ENCODE peak calls at places on chromosome 16, in seven cellular contexts. G is left cardiac atrium; H is RWPE2; C is activated T-cell treated with anti-CD3 and anti-CD28 coated beads, Interleukin-2, amount 50 U/mL, for 72 hours; J is HCT116; S is activated CD4-positive, alpha-beta T cell treated with anti-CD3 and anti-CD28 coated beads for 36 hours; A is upper lobe of right lung. Z is an unnamed sample.

GRCh38 chr16:2224183-2224486 is 744 bp downstream of the E4F1 start:
- ATAC-seq in A (no peak), H (no peak), C (peak; percentile 1), G (no peak), S (no peak), J (no peak), Z (no peak)

GRCh38 chr16:88731699-88732098 is 25.4 kb downstream of the CTU2 start:
- ATAC-seq in H (peak; percentile 28), S (no peak), J (peak; percentile 41), G (no peak), C (no peak), A (peak; percentile 2), Z (no peak)

GRCh38 chr16:69160192-69160591 is 26.8 kb upstream of the SNTB2 start:
- ATAC-seq in J (no peak), C (no peak), A (no peak), H (no peak), S (no peak), G (no peak), Z (no peak)

GRCh38 chr16:4664538-4665418 is 28.6 kb upstream of the NUDT16L1 start:
- ATAC-seq in J (no peak), C (peak; percentile 63), H (peak; percentile 75), G (peak; percentile 20), A (peak; percentile 43), S (peak; percentile 53), Z (no peak)

GRCh38 chr16:4888428-4889135 is 41.3 kb downstream of the UBN1 start:
- ATAC-seq in J (no peak), A (no peak), H (no peak), G (no peak), S (no peak), C (no peak), Z (no peak)

GRCh38 chr16:29891525-29892457 is 7.6 kb downstream of the SEZ6L2 start:
- ATAC-seq in H (no peak), J (no peak), G (no peak), C (no peak), A (peak; percentile 83), S (no peak), Z (no peak)

GRCh38 chr16:50478021-50478772 is 70.0 kb upstream of the NKD1 start:
- ATAC-seq in C (no peak), S (no peak), H (no peak), A (peak; percentile 17), G (no peak), J (no peak), Z (no peak)

GRCh38 chr16:18983565-18984424 is at the start of gene TMC7:
- ATAC-seq in S (peak; percentile 58), C (peak; percentile 79), H (peak; percentile 93), G (peak; percentile 97), J (peak; percentile 94), A (peak; percentile 99), Z (peak; percentile 86)

GRCh38 chr16:57166951-57167350 is 18.9 kb downstream of the PSME3IP1 start:
- ATAC-seq in G (peak; percentile 80), S (no peak), C (no peak), H (no peak), A (peak; percentile 93), J (no peak), Z (peak; percentile 51)

GRCh38 chr16:83734136-83734535 is 73.6 kb upstream of the HSBP1 start:
- ATAC-seq in G (no peak), S (no peak), H (no peak), A (no peak), C (no peak), J (no peak), Z (no peak)

GRCh38 chr16:73183678-73184092 is 135.8 kb upstream of the ZFHX3 start:
- ATAC-seq in S (no peak), A (peak; percentile 10), H (no peak), J (no peak), G (peak; percentile 12), C (no peak), Z (peak; percentile 62)

GRCh38 chr16:67663877-67664222 is 2.7 kb downstream of the ENKD1 start:
- ATAC-seq in J (no peak), S (no peak), G (no peak), H (no peak), C (no peak), A (no peak), Z (no peak)

GRCh38 chr16:392450-393027 is 4.5 kb upstream of the NME4 start:
- ATAC-seq in C (peak; percentile 20), A (no peak), H (no peak), S (peak; percentile 41), G (no peak), J (no peak), Z (no peak)

GRCh38 chr16:89636663-89637062 is 20.8 kb downstream of the CHMP1A start:
- ATAC-seq in H (no peak), J (no peak), S (no peak), A (no peak), G (no peak), C (no peak), Z (no peak)

GRCh38 chr16:57863434-57864160 is 61.3 kb upstream of the KIFC3 start:
- ATAC-seq in S (no peak), A (peak; percentile 95), H (peak; percentile 83), J (peak; percentile 84), G (peak; percentile 95), C (no peak), Z (peak; percentile 85)

GRCh38 chr16:27748868-27749546 is 199.1 kb downstream of the KATNIP start:
- ATAC-seq in C (peak; percentile 74), A (peak; percentile 63), H (peak; percentile 88), G (peak; percentile 86), J (peak; percentile 91), S (peak; percentile 83), Z (no peak)

GRCh38 chr16:968620-969019 is 2.2 kb downstream of the LMF1 start:
- ATAC-seq in A (no peak), C (no peak), G (no peak), S (no peak), H (no peak), J (no peak), Z (no peak)

GRCh38 chr16:11681977-11682654 is 13.9 kb downstream of the SNN start:
- ATAC-seq in J (no peak), S (no peak), A (no peak), C (peak; percentile 11), H (no peak), G (no peak), Z (peak; percentile 2)

GRCh38 chr16:79707867-79708266 is 107.3 kb upstream of the MAF start:
- ATAC-seq in H (peak; percentile 52), S (no peak), G (peak; percentile 97), C (no peak), A (peak; percentile 32), J (no peak), Z (peak; percentile 93)

GRCh38 chr16:88570691-88571092 is 489 bp downstream of the ZC3H18 start:
- ATAC-seq in A (no peak), J (peak; percentile 44), G (no peak), C (peak; percentile 43), H (no peak), S (peak; percentile 33), Z (no peak)

GRCh38 chr16:23952128-23953041 is 116.6 kb downstream of the PRKCB start:
- ATAC-seq in C (peak; percentile 79), A (peak; percentile 84), H (peak; percentile 25), S (peak; percentile 75), J (no peak), G (peak; percentile 47), Z (no peak)

GRCh38 chr16:56673916-56674315 is 4.3 kb downstream of the MT1H start:
- ATAC-seq in G (peak; percentile 50), C (no peak), H (peak; percentile 77), J (peak; percentile 75), S (no peak), A (peak; percentile 69), Z (peak; percentile 55)

GRCh38 chr16:67936876-67937605 is 391 bp upstream of the PSMB10 start:
- ATAC-seq in H (no peak), S (peak; percentile 54), G (no peak), J (no peak), A (peak; percentile 64), C (peak; percentile 61), Z (no peak)

GRCh38 chr16:56910654-56911539 is 21.0 kb upstream of the HERPUD1 start:
- ATAC-seq in S (peak; percentile 70), A (peak; percentile 68), C (peak; percentile 37), G (peak; percentile 61), J (no peak), H (peak; percentile 74), Z (peak; percentile 42)

GRCh38 chr16:75097941-75098897 is 18.4 kb downstream of the LDHD start:
- ATAC-seq in C (peak; percentile 97), J (no peak), S (peak; percentile 93), G (no peak), H (no peak), A (peak; percentile 54), Z (no peak)

GRCh38 chr16:68704232-68704867 is 32.7 kb upstream of the CDH1 start:
- ATAC-seq in A (peak; percentile 94), S (peak; percentile 91), C (peak; percentile 76), H (peak; percentile 24), G (peak; percentile 86), J (peak; percentile 73), Z (peak; percentile 53)

GRCh38 chr16:85987750-85988078 is 88.8 kb downstream of the IRF8 start:
- ATAC-seq in G (no peak), J (no peak), H (no peak), S (no peak), A (no peak), C (no peak), Z (peak; percentile 28)

GRCh38 chr16:997440-998051 is 16.0 kb downstream of the SOX8 start:
- ATAC-seq in H (peak; percentile 93), J (peak; percentile 76), A (peak; percentile 63), S (peak; percentile 61), C (peak; percentile 63), G (peak; percentile 53), Z (peak; percentile 68)

GRCh38 chr16:31157136-31157535 is 7.3 kb upstream of the PRSS36 start:
- ATAC-seq in H (no peak), A (peak; percentile 93), J (no peak), G (peak; percentile 59), C (no peak), S (no peak), Z (no peak)

GRCh38 chr16:17493012-17493411 is 22.3 kb upstream of the XYLT1 start:
- ATAC-seq in G (no peak), A (no peak), H (no peak), J (no peak), C (no peak), S (no peak), Z (no peak)

GRCh38 chr16:31377210-31377903 is 15.8 kb upstream of the ITGAD start:
- ATAC-seq in J (no peak), G (no peak), C (no peak), S (no peak), A (peak; percentile 25), H (no peak), Z (no peak)